ENCODE peak calls at places on chromosomes 2 and 18, in eight cellular contexts. J is thoracic aorta, G is heart right ventricle, Z is kidney, V is K562, N is PC-3, S is esophagus squamous epithelium, B is cardiac muscle cell. O is an unnamed sample.
A peak's percentile ranks its signal among the peaks of the same experiment; 100 is the strongest.

GRCh38 chr2:65349863-65350262 is 82.5 kb downstream of the SPRED2 start:
- DNase-seq in B (peak; percentile 80), N (peak; percentile 47), S (no peak), G (peak; percentile 74), J (no peak), V (peak; percentile 86), Z (no peak), O (peak; percentile 74)

GRCh38 chr2:132923787-132924186 is 253.8 kb upstream of the LYPD1 start:
- DNase-seq in V (no peak), B (peak; percentile 71), G (peak; percentile 32), N (peak; percentile 77), Z (no peak), S (no peak), J (no peak), O (no peak)

GRCh38 chr2:224345492-224345891 is 56.4 kb downstream of the FAM124B start:
- DNase-seq in V (no peak), Z (no peak), G (no peak), J (no peak), S (no peak), N (no peak), B (no peak), O (no peak)

GRCh38 chr18:13614701-13615288 is 111.6 kb downstream of the FAM210A start:
- DNase-seq in G (peak; percentile 29), B (no peak), V (no peak), S (no peak), Z (no peak), N (no peak), J (no peak), O (no peak)

GRCh38 chr2:190530211-190530639 is 4.3 kb downstream of the NEMP2 start:
- DNase-seq in Z (no peak), B (peak; percentile 81), V (peak; percentile 29), N (no peak), G (peak; percentile 14), J (no peak), S (no peak), O (no peak)

GRCh38 chr2:112646102-112646719 is 472 bp downstream of the SLC20A1 start:
- DNase-seq in J (no peak), Z (no peak), G (no peak), S (no peak), B (no peak), V (no peak), N (no peak), O (no peak)

GRCh38 chr18:6851480-6851879 is 122.0 kb downstream of the ARHGAP28 start:
- DNase-seq in J (no peak), N (no peak), V (no peak), B (no peak), G (no peak), S (no peak), Z (no peak), O (no peak)

GRCh38 chr2:240581811-240582210 is 4.7 kb upstream of the CAPN10 start:
- DNase-seq in B (no peak), N (peak; percentile 42), J (no peak), V (no peak), S (no peak), G (no peak), Z (no peak), O (no peak)

GRCh38 chr2:171086352-171087290 is 74.1 kb downstream of the TLK1 start:
- DNase-seq in B (peak; percentile 68), G (peak; percentile 21), S (no peak), N (peak; percentile 66), J (no peak), V (peak; percentile 75), Z (no peak), O (no peak)
- H3K36me3 ChIP-seq in B (no peaks in the 10 kb centered on the region), G (no peaks in the 10 kb centered on the region), S (no peaks in the 10 kb centered on the region), N (no peaks in the 10 kb centered on the region), J (no peaks in the 10 kb centered on the region), V (peaks cover 18% of the 10 kb centered on the region), Z (no peaks in the 10 kb centered on the region), O (no peaks in the 10 kb centered on the region)

DNA sequence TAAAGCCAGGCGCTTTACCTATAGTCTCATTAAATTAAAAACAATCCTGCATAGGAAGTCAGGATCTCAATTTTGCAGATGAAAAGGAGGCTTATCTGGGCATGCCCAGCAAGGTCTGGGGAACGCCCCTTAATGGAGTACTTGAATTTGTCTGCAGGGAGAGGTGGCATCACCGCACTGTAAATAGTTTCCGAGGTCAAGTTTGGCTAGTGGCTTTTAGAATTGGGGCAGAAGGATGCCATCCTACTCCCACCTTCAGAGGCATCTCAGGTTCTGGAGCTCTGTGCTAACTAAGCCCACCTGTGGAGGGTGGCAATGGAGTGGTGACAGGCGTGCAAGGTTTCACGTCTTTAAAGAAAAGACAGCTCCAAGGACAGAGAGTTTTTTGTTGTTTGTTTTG is 149.3 kb downstream of the TGIF1 start:
- DNase-seq in N (no peak), V (no peak), S (no peak), B (no peak), G (no peak), J (no peak), Z (no peak), O (no peak)
- H3K4me1 ChIP-seq in N (peaks cover 61% of the 10 kb centered on the region), V (peaks cover 72% of the 10 kb centered on the region), S (peaks cover 44% of the 10 kb centered on the region), B (peaks cover 50% of the 10 kb centered on the region), G (peaks cover 66% of the 10 kb centered on the region), J (peaks cover 31% of the 10 kb centered on the region), Z (peaks cover 32% of the 10 kb centered on the region), O (peaks cover 39% of the 10 kb centered on the region)

GRCh38 chr18:76911440-76911839 is 89.1 kb downstream of the ZNF236 start:
- DNase-seq in N (no peak), V (no peak), S (no peak), B (no peak), G (no peak), J (no peak), Z (no peak), O (no peak)
- H3K36me3 ChIP-seq in N (peaks cover 25% of the 10 kb centered on the region), V (peaks cover 39% of the 10 kb centered on the region), S (peaks cover 26% of the 10 kb centered on the region), B (peaks cover 30% of the 10 kb centered on the region), G (no peaks in the 10 kb centered on the region), J (peaks cover 20% of the 10 kb centered on the region), Z (peaks cover 27% of the 10 kb centered on the region), O (no peaks in the 10 kb centered on the region)

GRCh38 chr2:61534926-61535325 is 3.2 kb downstream of the XPO1 start:
- DNase-seq in B (no peak), Z (no peak), V (no peak), N (no peak), G (no peak), J (no peak), S (no peak), O (no peak)
- H3K4me1 ChIP-seq in B (peaks cover 32% of the 10 kb centered on the region), Z (peaks cover 8% of the 10 kb centered on the region), V (peaks cover 29% of the 10 kb centered on the region), N (peaks cover 28% of the 10 kb centered on the region), G (peaks cover 49% of the 10 kb centered on the region), J (peaks cover 24% of the 10 kb centered on the region), S (peaks cover 7% of the 10 kb centered on the region), O (peaks cover 20% of the 10 kb centered on the region)

GRCh38 chr2:186433040-186433439 is 53.0 kb upstream of the ZC3H15 start:
- DNase-seq in V (no peak), Z (no peak), S (no peak), B (no peak), G (no peak), N (no peak), J (no peak), O (no peak)

GRCh38 chr2:186426153-186427016 is 59.7 kb upstream of the ZC3H15 start:
- DNase-seq in S (no peak), N (peak; percentile 48), Z (no peak), B (no peak), G (no peak), V (no peak), J (no peak), O (no peak)

GRCh38 chr2:186431306-186431705 is 54.8 kb upstream of the ZC3H15 start:
- DNase-seq in B (no peak), G (no peak), V (no peak), N (no peak), Z (no peak), S (no peak), J (no peak), O (no peak)

GRCh38 chr2:186427970-186428369 is 58.1 kb upstream of the ZC3H15 start:
- DNase-seq in Z (no peak), G (no peak), B (no peak), N (no peak), S (no peak), V (no peak), J (no peak), O (no peak)

DNA sequence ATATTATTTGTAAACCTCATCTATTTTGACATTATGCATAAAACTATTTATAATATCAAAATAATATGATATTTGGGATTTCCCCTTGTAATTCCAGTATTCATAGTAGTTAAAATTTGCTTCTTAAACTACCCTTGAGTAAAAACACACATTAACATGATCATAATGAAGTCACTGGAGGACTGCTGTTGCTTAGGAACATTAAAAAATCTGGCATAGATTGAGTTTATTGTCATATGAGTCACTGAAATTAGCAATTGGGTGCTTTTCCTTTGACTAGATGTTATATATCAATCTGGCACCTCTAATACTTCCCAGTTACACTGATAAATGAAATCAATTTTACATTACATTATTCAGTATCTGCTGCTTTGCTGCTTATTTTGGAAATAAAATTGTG is 57.0 kb upstream of the ZC3H15 start:
- DNase-seq in N (peak; percentile 50), J (no peak), S (no peak), G (no peak), V (no peak), B (no peak), Z (no peak), O (no peak)
- H3K36me3 ChIP-seq in N (no peaks in the 10 kb centered on the region), J (no peaks in the 10 kb centered on the region), S (no peaks in the 10 kb centered on the region), G (no peaks in the 10 kb centered on the region), V (no peaks in the 10 kb centered on the region), B (no peaks in the 10 kb centered on the region), Z (no peaks in the 10 kb centered on the region), O (no peaks in the 10 kb centered on the region)

GRCh38 chr2:173153486-173153885 is 77.8 kb downstream of the MAP3K20 start:
- DNase-seq in N (peak; percentile 66), B (no peak), V (no peak), Z (no peak), J (no peak), S (no peak), G (no peak), O (no peak)

GRCh38 chr2:173150087-173150486 is 74.4 kb downstream of the MAP3K20 start:
- DNase-seq in V (no peak), S (no peak), B (peak; percentile 57), G (no peak), J (no peak), N (no peak), Z (no peak), O (no peak)

GRCh38 chr2:173150963-173151362 is 75.3 kb downstream of the MAP3K20 start:
- DNase-seq in V (no peak), J (no peak), S (no peak), N (no peak), B (no peak), G (no peak), Z (no peak), O (no peak)

GRCh38 chr2:173149491-173149890 is 73.8 kb downstream of the MAP3K20 start:
- DNase-seq in B (no peak), S (no peak), G (no peak), Z (no peak), J (no peak), V (no peak), N (no peak), O (no peak)

DNA sequence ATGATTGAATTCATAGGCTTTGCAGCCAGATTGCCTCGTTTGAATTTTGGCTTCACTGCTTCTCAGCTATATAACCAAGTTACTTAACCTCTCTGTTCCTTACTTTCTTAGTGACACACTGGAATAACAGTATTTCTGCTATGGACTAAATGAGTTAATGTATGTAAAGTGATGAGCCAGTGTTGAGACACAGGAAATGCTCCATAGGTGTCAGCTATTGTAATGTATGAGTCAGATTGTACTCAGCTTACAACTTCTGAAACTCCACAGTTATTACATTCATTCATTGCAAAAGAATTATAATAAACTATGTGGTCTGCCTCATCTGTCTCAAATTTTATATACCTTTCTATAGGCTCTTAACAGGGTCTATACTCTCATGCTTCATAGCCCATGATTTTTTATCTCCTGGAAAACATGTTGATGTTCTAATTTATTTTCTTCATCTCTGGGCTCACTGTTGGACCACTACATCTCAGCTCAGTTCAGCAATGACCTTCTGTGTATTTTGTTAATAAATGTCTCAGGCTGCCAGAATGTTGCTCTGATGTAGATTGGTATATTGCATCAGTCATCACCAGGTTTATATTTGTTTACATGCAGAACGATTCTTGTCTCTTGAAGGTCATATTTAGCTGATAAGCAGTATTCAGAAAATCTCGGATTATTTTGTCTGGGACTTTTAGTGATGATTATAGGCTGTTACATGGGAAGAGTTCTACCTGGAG is 76.2 kb downstream of the MAP3K20 start:
- DNase-seq in J (no peak), B (peak; percentile 39), G (no peak), V (no peak), Z (no peak), N (peak; percentile 94), S (no peak), O (no peak)
- H3K4me1 ChIP-seq in J (no peaks in the 10 kb centered on the region), B (peaks cover 14% of the 10 kb centered on the region), G (peaks cover 64% of the 10 kb centered on the region), V (no peaks in the 10 kb centered on the region), Z (no peaks in the 10 kb centered on the region), N (peaks cover 58% of the 10 kb centered on the region), S (no peaks in the 10 kb centered on the region), O (no peaks in the 10 kb centered on the region)

O was measured in mucosa of descending colon.